ENCODE peak calls at places on chromosome 3, in seven cellular contexts. T is psoas muscle, O is tibial nerve, A is endodermal cell, V is OCI-LY7, F is foreskin fibroblast, W is AG04450. Q is an unnamed sample.

GRCh38 chr3:115623414-115623868 is at the start of gene GAP43:
- DNase-seq in T (peak), O (no peak), A (peak), V (no peak), F (peak), W (peak), Q (peak)

GRCh38 chr3:189258261-189258660 is 86.5 kb downstream of the TPRG1 start:
- DNase-seq in T (no peak), O (no peak), A (peak), V (no peak), F (no peak), W (no peak), Q (no peak)

GRCh38 chr3:43748179-43748578 is 57.4 kb downstream of the ABHD5 start:
- DNase-seq in T (no peak), O (no peak), A (peak), V (no peak), F (peak), W (no peak), Q (peak)

GRCh38 chr3:11198495-11198894 is 44.2 kb downstream of the HRH1 start:
- DNase-seq in T (no peak), O (no peak), A (no peak), V (no peak), F (no peak), W (no peak), Q (no peak)

GRCh38 chr3:77038468-77038927 is 1.4 kb upstream of the ROBO2 start:
- DNase-seq in T (peak), O (peak), A (peak), V (no peak), F (peak), W (peak), Q (peak)

GRCh38 chr3:113783463-113783862 is 36.6 kb downstream of the ATP6V1A start:
- DNase-seq in T (no peak), O (no peak), A (no peak), V (no peak), F (peak), W (peak), Q (peak)

GRCh38 chr3:155316450-155316849 is 23.0 kb upstream of the STRIT1 start:
- DNase-seq in T (no peak), O (no peak), A (no peak), V (no peak), F (no peak), W (no peak), Q (no peak)

GRCh38 chr3:14358426-14359211 is 43.8 kb upstream of the SLC6A6 start:
- DNase-seq in T (peak), O (no peak), A (no peak), V (no peak), F (peak), W (peak), Q (peak)

GRCh38 chr3:68972358-68972979 is 40.1 kb upstream of the TAFA4 start:
- DNase-seq in T (peak), O (no peak), A (peak), V (peak), F (peak), W (no peak), Q (peak)

GRCh38 chr3:187836848-187837770 is 91.8 kb upstream of the BCL6 start:
- DNase-seq in T (no peak), O (no peak), A (no peak), V (no peak), F (no peak), W (no peak), Q (no peak)

GRCh38 chr3:14542656-14543055 is 2.5 kb upstream of the GRIP2 start:
- DNase-seq in T (no peak), O (no peak), A (no peak), V (no peak), F (no peak), W (no peak), Q (no peak)

GRCh38 chr3:143363276-143363675 is 243.7 kb downstream of the CHST2 start:
- DNase-seq in T (no peak), O (no peak), A (no peak), V (no peak), F (peak), W (no peak), Q (peak)

GRCh38 chr3:152377184-152377570 is 108.4 kb downstream of the MBNL1 start:
- DNase-seq in T (no peak), O (no peak), A (no peak), V (no peak), F (no peak), W (no peak), Q (no peak)

GRCh38 chr3:31880482-31881078 is 100.5 kb downstream of the OSBPL10 start:
- DNase-seq in T (no peak), O (no peak), A (no peak), V (no peak), F (no peak), W (no peak), Q (no peak)

GRCh38 chr3:152198655-152199054 is 70.1 kb upstream of the MBNL1 start:
- DNase-seq in T (no peak), O (no peak), A (no peak), V (peak), F (no peak), W (no peak), Q (no peak)

GRCh38 chr3:39982665-39983357 is 173.4 kb downstream of the MYRIP start:
- DNase-seq in T (no peak), O (no peak), A (no peak), V (no peak), F (no peak), W (no peak), Q (no peak)

GRCh38 chr3:86743233-86743632 is 247.7 kb downstream of the VGLL3 start:
- DNase-seq in T (no peak), O (no peak), A (no peak), V (no peak), F (no peak), W (no peak), Q (no peak)

GRCh38 chr3:114686624-114687023 is 392.8 kb downstream of the TIGIT start:
- DNase-seq in T (no peak), O (no peak), A (no peak), V (no peak), F (peak), W (no peak), Q (peak)

GRCh38 chr3:53570709-53571108 is 76.3 kb downstream of the CACNA1D start:
- DNase-seq in T (no peak), O (no peak), A (peak), V (no peak), F (peak), W (no peak), Q (peak)

GRCh38 chr3:149435936-149436885 is 38.3 kb upstream of the TM4SF4 start:
- DNase-seq in T (no peak), O (no peak), A (no peak), V (no peak), F (no peak), W (no peak), Q (no peak)

GRCh38 chr3:187850256-187851010 is 105.2 kb upstream of the BCL6 start:
- DNase-seq in T (peak), O (peak), A (no peak), V (no peak), F (no peak), W (no peak), Q (peak)

GRCh38 chr3:49553320-49553689 is 972 bp upstream of the BSN start:
- DNase-seq in T (no peak), O (no peak), A (no peak), V (no peak), F (no peak), W (no peak), Q (peak)

GRCh38 chr3:147391726-147392082 is 14.6 kb downstream of the ZIC4 start:
- DNase-seq in T (no peak), O (no peak), A (no peak), V (no peak), F (no peak), W (no peak), Q (no peak)
- H3K4me3 ChIP-seq in T (peak), O (peak), A (peak), V (no peak), F (peak), W (peak), Q (no peak)

GRCh38 chr3:61914277-61914676 is 352.9 kb downstream of the PTPRG start:
- DNase-seq in T (no peak), O (no peak), A (no peak), V (no peak), F (peak), W (no peak), Q (no peak)

GRCh38 chr3:61924065-61924740 is 362.8 kb downstream of the PTPRG start:
- DNase-seq in T (peak), O (no peak), A (no peak), V (no peak), F (no peak), W (no peak), Q (no peak)

GRCh38 chr3:61922118-61922517 is 360.7 kb downstream of the PTPRG start:
- DNase-seq in T (no peak), O (no peak), A (no peak), V (no peak), F (no peak), W (no peak), Q (no peak)

GRCh38 chr3:61915296-61915695 is 353.9 kb downstream of the PTPRG start:
- DNase-seq in T (no peak), O (no peak), A (no peak), V (no peak), F (no peak), W (no peak), Q (no peak)

GRCh38 chr3:61919371-61919770 is 358.0 kb downstream of the PTPRG start:
- DNase-seq in T (no peak), O (no peak), A (no peak), V (no peak), F (no peak), W (no peak), Q (no peak)
- TF ChIP-seq CTCF in T (no peak), O (no peak), A (peak), V (no peak), F (no peak), W (no peak), Q (no peak)

GRCh38 chr3:185815391-185816282 is 9.2 kb downstream of the IGF2BP2 start:
- DNase-seq in T (no peak), O (no peak), A (no peak), V (no peak), F (no peak), W (no peak), Q (peak)
- H3K4me3 ChIP-seq in T (no peak), O (no peak), A (peak), V (no peak), F (no peak), W (no peak), Q (no peak)

GRCh38 chr3:16373270-16373785 is 108.3 kb downstream of the OXNAD1 start:
- DNase-seq in T (no peak), O (no peak), A (no peak), V (peak), F (no peak), W (no peak), Q (no peak)
- TF ChIP-seq CTCF in T (no peak), O (no peak), A (peak), V (peak), F (no peak), W (no peak), Q (no peak)

GRCh38 chr3:156816091-156816793 is 9.9 kb upstream of the LEKR1 start:
- DNase-seq in T (peak), O (no peak), A (peak), V (no peak), F (peak), W (no peak), Q (peak)
- H3K4me3 ChIP-seq in T (peak), O (peak), A (no peak), V (peak), F (peak), W (peak), Q (peak)

DNA sequence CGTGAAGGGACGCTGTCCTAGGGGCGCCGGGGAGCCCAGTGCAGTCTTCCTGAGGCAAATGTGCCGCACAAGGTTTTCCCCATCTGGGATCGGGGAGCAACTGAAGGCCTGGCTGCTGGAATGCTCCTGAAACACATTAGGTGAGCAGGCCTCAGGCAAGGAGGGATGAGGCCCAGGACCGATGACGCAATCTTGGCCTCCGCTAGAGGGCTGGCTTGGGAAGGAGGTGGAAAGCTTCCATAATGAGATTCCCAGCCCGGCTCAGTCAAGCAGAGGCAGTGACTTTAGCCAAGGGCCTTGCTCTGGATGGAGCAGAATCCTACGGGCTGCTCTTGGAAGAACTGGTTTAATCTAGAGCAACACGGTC is 50.8 kb downstream of the CPN2 start:
- DNase-seq in T (peak), O (peak), A (peak), V (no peak), F (no peak), W (no peak), Q (peak)
- TF ChIP-seq CTCF in T (peak), O (peak), A (peak), V (no peak), F (no peak), W (peak), Q (peak)

GRCh38 chr3:56471771-56472170 is 3.5 kb upstream of the ERC2 start:
- DNase-seq in T (no peak), O (no peak), A (no peak), V (no peak), F (no peak), W (no peak), Q (no peak)

GRCh38 chr3:56468184-56469106 is at the start of gene ERC2:
- DNase-seq in T (peak), O (no peak), A (peak), V (no peak), F (peak), W (no peak), Q (peak)

GRCh38 chr3:56467801-56468183 is 475 bp downstream of the ERC2 start:
- DNase-seq in T (no peak), O (no peak), A (peak), V (no peak), F (no peak), W (no peak), Q (no peak)

GRCh38 chr3:56469141-56469540 is 874 bp upstream of the ERC2 start:
- DNase-seq in T (no peak), O (no peak), A (no peak), V (no peak), F (no peak), W (no peak), Q (no peak)

DNA sequence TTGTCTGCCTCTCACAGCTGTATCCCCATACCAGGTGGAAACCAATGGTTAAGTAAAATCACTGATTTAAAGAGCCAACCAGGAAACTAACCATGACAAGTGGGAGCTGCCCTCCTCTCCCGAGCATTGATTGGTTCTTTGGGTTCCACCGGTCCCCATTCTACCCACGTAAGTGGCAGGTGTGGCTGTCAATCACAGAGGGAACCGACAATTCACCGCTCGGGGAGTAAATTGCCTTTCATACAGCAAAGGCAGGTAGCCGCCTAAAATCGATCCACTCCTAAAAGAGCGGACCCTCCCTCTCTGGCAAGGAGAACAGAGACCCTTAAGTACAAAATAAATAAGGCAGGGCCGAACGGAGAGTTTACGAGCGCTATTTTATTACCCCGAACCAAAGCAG is 1.2 kb downstream of the ERC2 start:
- DNase-seq in T (peak), O (no peak), A (peak), V (no peak), F (peak), W (no peak), Q (peak)
- H3K4me3 ChIP-seq in T (peak), O (no peak), A (peak), V (no peak), F (no peak), W (no peak), Q (no peak)

GRCh38 chr3:55868347-55868746 is 381.2 kb upstream of the WNT5A start:
- DNase-seq in T (no peak), O (no peak), A (peak), V (peak), F (no peak), W (no peak), Q (no peak)
- TF ChIP-seq CTCF in T (no peak), O (no peak), A (peak), V (peak), F (peak), W (peak), Q (no peak)